ENCODE peak calls at places on chromosomes 4 and X, in nine cellular contexts. One of them, this sample, is unnamed.
A peak's percentile ranks its signal among the peaks of the same experiment; 100 is the strongest.

GRCh38 chr4:153539058-153539826 is 73.1 kb downstream of the TMEM131L start:
- DNase-seq in mesendoderm: no peak
- DNase-seq in T-helper 2 cell: no peak
- DNase-seq in stimulated activated CD4-positive, alpha-beta T cell treated with anti-CD3 and anti-CD28 coated beads, Interleukin-2, amount 100 ng/mL, for 48 hours: no peak
- DNase-seq in EL: no peak
- DNase-seq in Caco-2: no peak
- DNase-seq in sigmoid colon: no peak
- DNase-seq in lung microvascular endothelial cell: no peak
- DNase-seq in cardiac muscle cell: no peak
- DNase-seq in this sample: peak; percentile 34

GRCh38 chr4:167020410-167020809 is 213.9 kb downstream of the SPOCK3 start:
- DNase-seq in mesendoderm: peak; percentile 63
- DNase-seq in lung microvascular endothelial cell: peak; percentile 10
- DNase-seq in cardiac muscle cell: peak; percentile 32
- DNase-seq in T-helper 2 cell: no peak
- DNase-seq in stimulated activated CD4-positive, alpha-beta T cell treated with anti-CD3 and anti-CD28 coated beads, Interleukin-2, amount 100 ng/mL, for 48 hours: no peak
- DNase-seq in EL: no peak
- DNase-seq in Caco-2: no peak
- DNase-seq in sigmoid colon: no peak
- DNase-seq in this sample: no peak

GRCh38 chr4:141416677-141417363 is 196.1 kb downstream of the ZNF330 start:
- DNase-seq in T-helper 2 cell: no peak
- DNase-seq in cardiac muscle cell: no peak
- DNase-seq in EL: no peak
- DNase-seq in mesendoderm: no peak
- DNase-seq in stimulated activated CD4-positive, alpha-beta T cell treated with anti-CD3 and anti-CD28 coated beads, Interleukin-2, amount 100 ng/mL, for 48 hours: no peak
- DNase-seq in Caco-2: no peak
- DNase-seq in lung microvascular endothelial cell: no peak
- DNase-seq in sigmoid colon: no peak
- DNase-seq in this sample: no peak

GRCh38 chr4:86452323-86452995 is 92.6 kb upstream of the MAPK10 start:
- DNase-seq in cardiac muscle cell: peak; percentile 72
- DNase-seq in stimulated activated CD4-positive, alpha-beta T cell treated with anti-CD3 and anti-CD28 coated beads, Interleukin-2, amount 100 ng/mL, for 48 hours: no peak
- DNase-seq in EL: no peak
- DNase-seq in Caco-2: no peak
- DNase-seq in T-helper 2 cell: no peak
- DNase-seq in mesendoderm: no peak
- DNase-seq in lung microvascular endothelial cell: no peak
- DNase-seq in sigmoid colon: no peak
- DNase-seq in this sample: peak; percentile 37

GRCh38 chr4:4456351-4456750 is 69.4 kb downstream of the NSG1 start:
- DNase-seq in lung microvascular endothelial cell: peak; percentile 76
- DNase-seq in Caco-2: no peak
- DNase-seq in T-helper 2 cell: no peak
- DNase-seq in stimulated activated CD4-positive, alpha-beta T cell treated with anti-CD3 and anti-CD28 coated beads, Interleukin-2, amount 100 ng/mL, for 48 hours: no peak
- DNase-seq in mesendoderm: peak; percentile 72
- DNase-seq in cardiac muscle cell: peak; percentile 11
- DNase-seq in sigmoid colon: no peak
- DNase-seq in EL: peak; percentile 17
- DNase-seq in this sample: no peak

GRCh38 chr4:174037049-174037448 is 246.4 kb downstream of the FBXO8 start:
- DNase-seq in sigmoid colon: no peak
- DNase-seq in cardiac muscle cell: no peak
- DNase-seq in lung microvascular endothelial cell: no peak
- DNase-seq in stimulated activated CD4-positive, alpha-beta T cell treated with anti-CD3 and anti-CD28 coated beads, Interleukin-2, amount 100 ng/mL, for 48 hours: no peak
- DNase-seq in EL: no peak
- DNase-seq in T-helper 2 cell: no peak
- DNase-seq in mesendoderm: no peak
- DNase-seq in Caco-2: no peak
- DNase-seq in this sample: no peak

GRCh38 chr4:92843784-92844183 is 540.0 kb downstream of the GRID2 start:
- DNase-seq in cardiac muscle cell: no peak
- DNase-seq in lung microvascular endothelial cell: no peak
- DNase-seq in Caco-2: no peak
- DNase-seq in T-helper 2 cell: no peak
- DNase-seq in mesendoderm: no peak
- DNase-seq in sigmoid colon: no peak
- DNase-seq in EL: no peak
- DNase-seq in stimulated activated CD4-positive, alpha-beta T cell treated with anti-CD3 and anti-CD28 coated beads, Interleukin-2, amount 100 ng/mL, for 48 hours: no peak
- DNase-seq in this sample: no peak

GRCh38 chrX:43655961-43656494 is at the start of gene MAOA:
- DNase-seq in lung microvascular endothelial cell: peak; percentile 51
- DNase-seq in sigmoid colon: peak; percentile 92
- DNase-seq in EL: peak; percentile 2
- DNase-seq in mesendoderm: peak; percentile 20
- DNase-seq in cardiac muscle cell: peak; percentile 46
- DNase-seq in T-helper 2 cell: peak; percentile 11
- DNase-seq in stimulated activated CD4-positive, alpha-beta T cell treated with anti-CD3 and anti-CD28 coated beads, Interleukin-2, amount 100 ng/mL, for 48 hours: no peak
- DNase-seq in Caco-2: no peak
- DNase-seq in this sample: no peak

GRCh38 chr4:69858683-69859082 is 1.3 kb downstream of the SULT1E1 start:
- DNase-seq in EL: no peak
- DNase-seq in Caco-2: no peak
- DNase-seq in sigmoid colon: no peak
- DNase-seq in cardiac muscle cell: peak; percentile 75
- DNase-seq in T-helper 2 cell: no peak
- DNase-seq in mesendoderm: no peak
- DNase-seq in stimulated activated CD4-positive, alpha-beta T cell treated with anti-CD3 and anti-CD28 coated beads, Interleukin-2, amount 100 ng/mL, for 48 hours: no peak
- DNase-seq in lung microvascular endothelial cell: peak; percentile 84
- DNase-seq in this sample: no peak

GRCh38 chr4:87032884-87033533 is 98.2 kb downstream of the AFF1 start:
- DNase-seq in cardiac muscle cell: peak; percentile 94
- DNase-seq in T-helper 2 cell: no peak
- DNase-seq in Caco-2: no peak
- DNase-seq in sigmoid colon: no peak
- DNase-seq in stimulated activated CD4-positive, alpha-beta T cell treated with anti-CD3 and anti-CD28 coated beads, Interleukin-2, amount 100 ng/mL, for 48 hours: no peak
- DNase-seq in mesendoderm: no peak
- DNase-seq in lung microvascular endothelial cell: peak; percentile 89
- DNase-seq in EL: peak; percentile 70
- DNase-seq in this sample: peak; percentile 60

GRCh38 chr4:120331486-120332281 is 265.0 kb upstream of the MAD2L1 start:
- DNase-seq in mesendoderm: no peak
- DNase-seq in cardiac muscle cell: no peak
- DNase-seq in sigmoid colon: no peak
- DNase-seq in Caco-2: no peak
- DNase-seq in stimulated activated CD4-positive, alpha-beta T cell treated with anti-CD3 and anti-CD28 coated beads, Interleukin-2, amount 100 ng/mL, for 48 hours: no peak
- DNase-seq in T-helper 2 cell: no peak
- DNase-seq in lung microvascular endothelial cell: no peak
- DNase-seq in EL: no peak
- DNase-seq in this sample: no peak

GRCh38 chr4:136946307-136946907 is 585.9 kb downstream of the PCDH18 start:
- DNase-seq in sigmoid colon: no peak
- DNase-seq in EL: no peak
- DNase-seq in lung microvascular endothelial cell: no peak
- DNase-seq in cardiac muscle cell: no peak
- DNase-seq in T-helper 2 cell: no peak
- DNase-seq in Caco-2: no peak
- DNase-seq in stimulated activated CD4-positive, alpha-beta T cell treated with anti-CD3 and anti-CD28 coated beads, Interleukin-2, amount 100 ng/mL, for 48 hours: no peak
- DNase-seq in mesendoderm: no peak
- DNase-seq in this sample: no peak

GRCh38 chr4:69753666-69754065 is 6.8 kb downstream of the SULT1B1 start:
- DNase-seq in sigmoid colon: no peak
- DNase-seq in T-helper 2 cell: no peak
- DNase-seq in Caco-2: no peak
- DNase-seq in mesendoderm: no peak
- DNase-seq in EL: no peak
- DNase-seq in stimulated activated CD4-positive, alpha-beta T cell treated with anti-CD3 and anti-CD28 coated beads, Interleukin-2, amount 100 ng/mL, for 48 hours: no peak
- DNase-seq in cardiac muscle cell: peak; percentile 48
- DNase-seq in lung microvascular endothelial cell: no peak
- DNase-seq in this sample: no peak

GRCh38 chr4:164596318-164596878 is 157.5 kb upstream of the SMIM31 start:
- DNase-seq in mesendoderm: no peak
- DNase-seq in cardiac muscle cell: no peak
- DNase-seq in Caco-2: no peak
- DNase-seq in EL: no peak
- DNase-seq in sigmoid colon: no peak
- DNase-seq in lung microvascular endothelial cell: no peak
- DNase-seq in T-helper 2 cell: no peak
- DNase-seq in stimulated activated CD4-positive, alpha-beta T cell treated with anti-CD3 and anti-CD28 coated beads, Interleukin-2, amount 100 ng/mL, for 48 hours: no peak
- DNase-seq in this sample: no peak

GRCh38 chr4:159384619-159385018 is 281.7 kb downstream of the RAPGEF2 start:
- DNase-seq in stimulated activated CD4-positive, alpha-beta T cell treated with anti-CD3 and anti-CD28 coated beads, Interleukin-2, amount 100 ng/mL, for 48 hours: no peak
- DNase-seq in sigmoid colon: no peak
- DNase-seq in EL: no peak
- DNase-seq in mesendoderm: no peak
- DNase-seq in Caco-2: no peak
- DNase-seq in cardiac muscle cell: no peak
- DNase-seq in T-helper 2 cell: no peak
- DNase-seq in lung microvascular endothelial cell: no peak
- DNase-seq in this sample: no peak

GRCh38 chr4:110025057-110025456 is 112.4 kb downstream of the EGF start:
- DNase-seq in mesendoderm: no peak
- DNase-seq in Caco-2: no peak
- DNase-seq in cardiac muscle cell: no peak
- DNase-seq in stimulated activated CD4-positive, alpha-beta T cell treated with anti-CD3 and anti-CD28 coated beads, Interleukin-2, amount 100 ng/mL, for 48 hours: no peak
- DNase-seq in EL: no peak
- DNase-seq in T-helper 2 cell: no peak
- DNase-seq in sigmoid colon: no peak
- DNase-seq in lung microvascular endothelial cell: no peak
- DNase-seq in this sample: no peak

GRCh38 chrX:11585174-11585573 is 80.5 kb downstream of the ARHGAP6 start:
- DNase-seq in sigmoid colon: no peak
- DNase-seq in cardiac muscle cell: no peak
- DNase-seq in T-helper 2 cell: no peak
- DNase-seq in Caco-2: no peak
- DNase-seq in mesendoderm: no peak
- DNase-seq in EL: no peak
- DNase-seq in stimulated activated CD4-positive, alpha-beta T cell treated with anti-CD3 and anti-CD28 coated beads, Interleukin-2, amount 100 ng/mL, for 48 hours: no peak
- DNase-seq in lung microvascular endothelial cell: no peak
- DNase-seq in this sample: no peak

GRCh38 chr4:113404846-113405245 is 355.4 kb downstream of the ANK2 start:
- DNase-seq in sigmoid colon: no peak
- DNase-seq in stimulated activated CD4-positive, alpha-beta T cell treated with anti-CD3 and anti-CD28 coated beads, Interleukin-2, amount 100 ng/mL, for 48 hours: no peak
- DNase-seq in cardiac muscle cell: peak; percentile 49
- DNase-seq in Caco-2: no peak
- DNase-seq in lung microvascular endothelial cell: no peak
- DNase-seq in EL: no peak
- DNase-seq in mesendoderm: no peak
- DNase-seq in T-helper 2 cell: no peak
- DNase-seq in this sample: no peak

GRCh38 chr4:80155286-80155982 is 41.9 kb upstream of the PRDM8 start:
- DNase-seq in EL: peak; percentile 13
- DNase-seq in stimulated activated CD4-positive, alpha-beta T cell treated with anti-CD3 and anti-CD28 coated beads, Interleukin-2, amount 100 ng/mL, for 48 hours: no peak
- DNase-seq in Caco-2: no peak
- DNase-seq in mesendoderm: no peak
- DNase-seq in cardiac muscle cell: no peak
- DNase-seq in T-helper 2 cell: no peak
- DNase-seq in sigmoid colon: no peak
- DNase-seq in lung microvascular endothelial cell: no peak
- DNase-seq in this sample: no peak

GRCh38 chr4:99885063-99885664 is 9.1 kb downstream of the LAMTOR3 start:
- DNase-seq in EL: peak; percentile 41
- DNase-seq in lung microvascular endothelial cell: peak; percentile 8
- DNase-seq in cardiac muscle cell: peak; percentile 61
- DNase-seq in sigmoid colon: no peak
- DNase-seq in T-helper 2 cell: no peak
- DNase-seq in Caco-2: no peak
- DNase-seq in stimulated activated CD4-positive, alpha-beta T cell treated with anti-CD3 and anti-CD28 coated beads, Interleukin-2, amount 100 ng/mL, for 48 hours: peak; percentile 16
- DNase-seq in mesendoderm: peak; percentile 55
- DNase-seq in this sample: no peak

GRCh38 chrX:47216393-47216925 is 2.0 kb upstream of the CDK16 start:
- DNase-seq in sigmoid colon: no peak
- DNase-seq in EL: peak; percentile 41
- DNase-seq in T-helper 2 cell: no peak
- DNase-seq in lung microvascular endothelial cell: no peak
- DNase-seq in stimulated activated CD4-positive, alpha-beta T cell treated with anti-CD3 and anti-CD28 coated beads, Interleukin-2, amount 100 ng/mL, for 48 hours: no peak
- DNase-seq in cardiac muscle cell: no peak
- DNase-seq in mesendoderm: no peak
- DNase-seq in Caco-2: no peak
- DNase-seq in this sample: no peak

GRCh38 chrX:20320461-20321159 is 53.9 kb upstream of the RPS6KA3 start:
- DNase-seq in EL: no peak
- DNase-seq in T-helper 2 cell: peak; percentile 3
- DNase-seq in stimulated activated CD4-positive, alpha-beta T cell treated with anti-CD3 and anti-CD28 coated beads, Interleukin-2, amount 100 ng/mL, for 48 hours: no peak
- DNase-seq in cardiac muscle cell: no peak
- DNase-seq in lung microvascular endothelial cell: no peak
- DNase-seq in mesendoderm: no peak
- DNase-seq in sigmoid colon: no peak
- DNase-seq in Caco-2: no peak
- DNase-seq in this sample: no peak

GRCh38 chr4:26452565-26453531 is 37.4 kb downstream of the CCKAR start:
- DNase-seq in T-helper 2 cell: no peak
- DNase-seq in sigmoid colon: no peak
- DNase-seq in Caco-2: peak; percentile 72
- DNase-seq in mesendoderm: peak; percentile 17
- DNase-seq in EL: no peak
- DNase-seq in stimulated activated CD4-positive, alpha-beta T cell treated with anti-CD3 and anti-CD28 coated beads, Interleukin-2, amount 100 ng/mL, for 48 hours: no peak
- DNase-seq in cardiac muscle cell: no peak
- DNase-seq in lung microvascular endothelial cell: no peak
- DNase-seq in this sample: no peak

GRCh38 chrX:26889574-26889973 is 573.6 kb downstream of the PPP4R3C start:
- DNase-seq in stimulated activated CD4-positive, alpha-beta T cell treated with anti-CD3 and anti-CD28 coated beads, Interleukin-2, amount 100 ng/mL, for 48 hours: no peak
- DNase-seq in EL: no peak
- DNase-seq in T-helper 2 cell: no peak
- DNase-seq in sigmoid colon: no peak
- DNase-seq in mesendoderm: no peak
- DNase-seq in lung microvascular endothelial cell: peak; percentile 19
- DNase-seq in cardiac muscle cell: no peak
- DNase-seq in Caco-2: no peak
- DNase-seq in this sample: no peak

GRCh38 chr4:182189107-182189878 is 53.9 kb upstream of the TENM3 start:
- DNase-seq in lung microvascular endothelial cell: no peak
- DNase-seq in cardiac muscle cell: peak; percentile 81
- DNase-seq in EL: peak; percentile 95
- DNase-seq in sigmoid colon: no peak
- DNase-seq in Caco-2: no peak
- DNase-seq in T-helper 2 cell: no peak
- DNase-seq in mesendoderm: no peak
- DNase-seq in stimulated activated CD4-positive, alpha-beta T cell treated with anti-CD3 and anti-CD28 coated beads, Interleukin-2, amount 100 ng/mL, for 48 hours: no peak
- DNase-seq in this sample: no peak